ENCODE peak calls at places on chromosomes 4 and X, in seven cellular contexts. A is stimulated activated CD8-positive, alpha-beta memory T cell treated with anti-CD3 and anti-CD28 coated beads, Interleukin-4, amount 100 ng/mL, for 4 hours; S is cerebellum; N is DMS153; V is activated CD4-positive, CD25-positive, alpha-beta regulatory T cell treated with anti-CD3 and anti-CD28 coated beads, Interleukin-2, amount 50 U/mL, for 72 hours; L is CD4-positive, CD25-positive, alpha-beta regulatory T cell; I is RCC 7860. D is an unnamed sample.

GRCh38 chrX:20609916-20610415 is 343.3 kb upstream of the RPS6KA3 start:
- DNase-seq in A (no peak), S (peak; percentile 60), N (no peak), V (no peak), L (no peak), I (no peak), D (no peak)

GRCh38 chrX:39445336-39445735 is 644.1 kb downstream of the MID1IP1 start:
- DNase-seq in A (peak; percentile 31), S (no peak), N (no peak), V (peak; percentile 50), L (peak; percentile 29), I (no peak), D (no peak)

GRCh38 chr4:7189066-7189465 is 3.3 kb upstream of the SORCS2 start:
- DNase-seq in A (no peak), S (no peak), N (no peak), V (no peak), L (no peak), I (no peak), D (no peak)

GRCh38 chr4:117434424-117434823 is 349.0 kb upstream of the TRAM1L1 start:
- DNase-seq in A (no peak), S (no peak), N (no peak), V (no peak), L (no peak), I (no peak), D (no peak)

GRCh38 chr4:9894604-9895361 is 113.3 kb downstream of the DRD5 start:
- DNase-seq in A (no peak), S (no peak), N (no peak), V (no peak), L (no peak), I (no peak), D (no peak)

GRCh38 chr4:61785766-61786165 is 585.6 kb downstream of the ADGRL3 start:
- DNase-seq in A (no peak), S (no peak), N (no peak), V (no peak), L (no peak), I (no peak), D (no peak)

GRCh38 chrX:70656304-70656703 is 211.7 kb downstream of the DLG3 start:
- DNase-seq in A (no peak), S (no peak), N (no peak), V (no peak), L (no peak), I (no peak), D (no peak)

GRCh38 chr4:23613782-23614181 is 276.1 kb downstream of the PPARGC1A start:
- DNase-seq in A (no peak), S (no peak), N (no peak), V (no peak), L (no peak), I (no peak), D (no peak)

GRCh38 chrX:144040793-144041192 is 156.9 kb downstream of the UBE2NL start:
- DNase-seq in A (no peak), S (no peak), N (no peak), V (no peak), L (no peak), I (no peak), D (no peak)

GRCh38 chr4:140094701-140095420 is 59.1 kb downstream of the MAML3 start:
- DNase-seq in A (no peak), S (peak; percentile 51), N (no peak), V (peak; percentile 50), L (peak; percentile 44), I (no peak), D (no peak)

GRCh38 chr4:158783775-158784174 is 14.9 kb downstream of the FNIP2 start:
- DNase-seq in A (no peak), S (no peak), N (no peak), V (no peak), L (no peak), I (no peak), D (no peak)

GRCh38 chrX:24231169-24231568 is 81.6 kb downstream of the ZFX start:
- DNase-seq in A (no peak), S (no peak), N (no peak), V (no peak), L (no peak), I (peak; percentile 46), D (no peak)

GRCh38 chrX:155216940-155217450 is 735 bp downstream of the VBP1 start:
- DNase-seq in A (no peak), S (peak; percentile 2), N (no peak), V (no peak), L (no peak), I (peak; percentile 9), D (no peak)

GRCh38 chr4:53128959-53129358 is 236.9 kb downstream of the SCFD2 start:
- DNase-seq in A (no peak), S (peak; percentile 12), N (no peak), V (no peak), L (no peak), I (no peak), D (no peak)

GRCh38 chr4:183118585-183118984 is 19.5 kb downstream of the WWC2 start:
- DNase-seq in A (no peak), S (no peak), N (no peak), V (no peak), L (no peak), I (peak; percentile 85), D (no peak)

GRCh38 chr4:75698162-75698962 is 25.2 kb upstream of the G3BP2 start:
- DNase-seq in A (no peak), S (no peak), N (no peak), V (no peak), L (no peak), I (no peak), D (no peak)

GRCh38 chrX:9851890-9852289 is 65.7 kb downstream of the SHROOM2 start:
- DNase-seq in A (no peak), S (no peak), N (no peak), V (no peak), L (no peak), I (peak; percentile 59), D (no peak)

GRCh38 chr4:163344147-163345050 is 707 bp downstream of the NPY5R start:
- DNase-seq in A (no peak), S (no peak), N (no peak), V (no peak), L (no peak), I (no peak), D (no peak)

GRCh38 chr4:53906786-53907185 is 157.6 kb downstream of the CHIC2 start:
- DNase-seq in A (no peak), S (no peak), N (no peak), V (no peak), L (no peak), I (no peak), D (no peak)

GRCh38 chr4:56844817-56845580 is 23.5 kb upstream of the SPINK2 start:
- DNase-seq in A (no peak), S (no peak), N (no peak), V (no peak), L (no peak), I (no peak), D (no peak)

GRCh38 chrX:13467243-13467642 is 102.2 kb upstream of the EGFL6 start:
- DNase-seq in A (no peak), S (no peak), N (no peak), V (no peak), L (no peak), I (no peak), D (no peak)

GRCh38 chr4:39710098-39710896 is 12.4 kb downstream of the UBE2K start:
- DNase-seq in A (no peak), S (no peak), N (no peak), V (no peak), L (no peak), I (no peak), D (no peak)

GRCh38 chrX:70052895-70053615 is 3.3 kb upstream of the AWAT2 start:
- DNase-seq in A (no peak), S (no peak), N (no peak), V (no peak), L (no peak), I (no peak), D (no peak)

GRCh38 chr4:182832352-182833120 is 84.7 kb downstream of the DCTD start:
- DNase-seq in A (no peak), S (no peak), N (no peak), V (no peak), L (no peak), I (no peak), D (no peak)

GRCh38 chr4:13322681-13323101 is 161.4 kb downstream of the RAB28 start:
- DNase-seq in A (no peak), S (no peak), N (no peak), V (no peak), L (no peak), I (no peak), D (no peak)

GRCh38 chr4:148017801-148018200 is 285.9 kb downstream of the ARHGAP10 start:
- DNase-seq in A (no peak), S (no peak), N (no peak), V (no peak), L (no peak), I (no peak), D (no peak)

GRCh38 chrX:46713672-46714487 is 45.0 kb downstream of the SLC9A7 start:
- DNase-seq in A (no peak), S (no peak), N (no peak), V (no peak), L (no peak), I (no peak), D (no peak)

GRCh38 chrX:71809886-71810285 is 46.7 kb downstream of the CXorf49B start:
- DNase-seq in A (no peak), S (no peak), N (no peak), V (no peak), L (no peak), I (no peak), D (no peak)

GRCh38 chrX:65705439-65705838 is 38.0 kb downstream of the MSN start:
- DNase-seq in A (no peak), S (no peak), N (no peak), V (no peak), L (no peak), I (no peak), D (no peak)

GRCh38 chr4:113952452-113953029 is 26.9 kb downstream of the ARSJ start:
- DNase-seq in A (no peak), S (no peak), N (no peak), V (no peak), L (peak; percentile 14), I (no peak), D (no peak)

GRCh38 chr4:165502919-165503907 is 124.4 kb downstream of the CPE start:
- DNase-seq in A (no peak), S (no peak), N (no peak), V (no peak), L (no peak), I (peak; percentile 51), D (no peak)

GRCh38 chrX:119981286-119982070 is 37.9 kb upstream of the NKAP start:
- DNase-seq in A (no peak), S (no peak), N (no peak), V (no peak), L (no peak), I (no peak), D (no peak)

GRCh38 chr4:110587666-110588285 is 35.1 kb downstream of the PITX2 start:
- DNase-seq in A (no peak), S (no peak), N (no peak), V (no peak), L (no peak), I (no peak), D (no peak)

GRCh38 chrX:111507931-111508330 is 3.5 kb upstream of the SERTM2 start:
- DNase-seq in A (no peak), S (no peak), N (no peak), V (no peak), L (no peak), I (peak; percentile 34), D (no peak)